ENCODE peak calls at places on chromosomes 11 and 22, in ten cellular contexts. T is HCT116; V is NCI-H1092 treated with DMSO at 0.1 percent for 48 hours; E is lower lobe of right lung; M is stimulated activated CD4-positive, alpha-beta T cell treated with anti-CD3 and anti-CD28 coated beads, Interleukin-12 subunit alpha, Interleukin-12 subunit beta, amount 100 ng/mL, for 4 hours; H is LHCN-M2; U is astrocyte of the spinal cord; I is mammary epithelial cell; C is natural killer cell treated with Interleukin-12 subunit alpha and Interleukin-12 subunit beta and Interleukin-15 and Interleukin-18, amount 100 ng/mL, for 72 hours; O is HFFc6. X is an unnamed sample.

GRCh38 chr22:45722006-45722405 is 50.4 kb downstream of the ATXN10 start:
- DNase-seq in O (no peak), H (no peak), U (no peak), T (no peak), E (no peak), M (no peak), I (no peak), C (no peak), V (no peak), X (no peak)

GRCh38 chr22:30336752-30337460 is 10.2 kb upstream of the TBC1D10A start:
- DNase-seq in M (no peak), H (no peak), O (no peak), V (no peak), E (no peak), C (no peak), I (no peak), T (no peak), U (no peak), X (no peak)

GRCh38 chr11:5151713-5152153 is 2.8 kb downstream of the OR52A1 start:
- DNase-seq in M (no peak), I (no peak), T (no peak), O (no peak), C (no peak), H (no peak), U (no peak), E (no peak), V (no peak), X (no peak)

GRCh38 chr11:100925935-100926334 is 203.7 kb downstream of the PGR start:
- DNase-seq in H (peak; percentile 74), T (peak; percentile 57), I (peak; percentile 60), E (no peak), V (no peak), C (no peak), O (peak; percentile 72), U (peak; percentile 88), M (no peak), X (peak; percentile 53)

GRCh38 chr11:65588199-65589054 is 7.2 kb downstream of the KCNK7 start:
- DNase-seq in T (no peak), U (peak; percentile 51), M (peak; percentile 62), E (peak; percentile 79), C (peak; percentile 92), H (no peak), V (peak; percentile 21), I (no peak), O (peak; percentile 46), X (peak; percentile 62)

GRCh38 chr11:1597981-1598380 is at the start of gene KRTAP5-2:
- DNase-seq in U (no peak), C (no peak), M (no peak), I (no peak), V (no peak), T (no peak), E (no peak), O (no peak), H (no peak), X (no peak)

GRCh38 chr11:34178422-34178821 is 73.0 kb downstream of the NAT10 start:
- DNase-seq in H (no peak), V (no peak), T (no peak), C (no peak), M (no peak), E (no peak), O (no peak), I (no peak), U (no peak), X (no peak)

GRCh38 chr22:24424001-24424900 is 3.1 kb upstream of the ADORA2A start:
- DNase-seq in I (no peak), V (no peak), T (no peak), E (peak; percentile 62), O (no peak), C (no peak), H (no peak), U (no peak), M (peak; percentile 49), X (peak; percentile 40)

GRCh38 chr22:46588279-46589140 is 31.7 kb upstream of the GRAMD4 start:
- DNase-seq in E (peak; percentile 51), O (no peak), U (no peak), T (no peak), I (no peak), M (no peak), V (no peak), H (no peak), C (no peak), X (no peak)

GRCh38 chr11:86620796-86621575 is 51.4 kb downstream of the ME3 start:
- DNase-seq in H (peak; percentile 63), T (no peak), U (peak; percentile 90), C (no peak), E (no peak), V (no peak), M (no peak), I (no peak), O (peak; percentile 36), X (no peak)

GRCh38 chr22:18057568-18058209 is 20.1 kb upstream of the PEX26 start:
- DNase-seq in I (peak; percentile 99), H (peak; percentile 93), T (peak; percentile 61), O (peak; percentile 94), C (no peak), M (no peak), U (peak; percentile 98), V (no peak), E (no peak), X (peak; percentile 94)

GRCh38 chr11:124970925-124971324 is 16.9 kb downstream of the CCDC15 start:
- DNase-seq in I (peak; percentile 46), H (peak; percentile 45), M (no peak), E (no peak), U (peak; percentile 35), O (peak; percentile 43), V (no peak), C (no peak), T (peak; percentile 42), X (no peak)

GRCh38 chr11:126790550-126790981 is 210.0 kb downstream of the KIRREL3 start:
- DNase-seq in V (no peak), I (peak; percentile 8), C (no peak), E (no peak), O (peak; percentile 93), T (no peak), U (peak; percentile 89), M (no peak), H (peak; percentile 79), X (peak; percentile 93)

GRCh38 chr11:35267504-35267903 is 128.5 kb downstream of the CD44 start:
- DNase-seq in H (peak; percentile 84), I (no peak), O (peak; percentile 91), U (peak; percentile 90), T (no peak), V (no peak), C (no peak), M (no peak), E (no peak), X (peak; percentile 68)

GRCh38 chr11:129383060-129383459 is 7.4 kb downstream of the BARX2 start:
- DNase-seq in I (no peak), V (no peak), H (no peak), C (no peak), T (no peak), E (no peak), M (no peak), U (no peak), O (no peak), X (no peak)

GRCh38 chr11:129143335-129143734 is 48.8 kb downstream of the ARHGAP32 start:
- DNase-seq in V (no peak), O (peak; percentile 98), H (peak; percentile 99), M (no peak), U (peak; percentile 100), E (peak; percentile 48), C (no peak), T (peak; percentile 97), I (peak; percentile 100), X (peak; percentile 98)

GRCh38 chr11:100681064-100681502 is 6.0 kb upstream of the ARHGAP42 start:
- DNase-seq in E (peak; percentile 79), I (peak; percentile 73), O (no peak), M (no peak), T (peak; percentile 80), V (peak; percentile 71), H (peak; percentile 75), U (peak; percentile 73), C (no peak), X (peak; percentile 75)

GRCh38 chr11:44453213-44453612 is 112.2 kb upstream of the CD82 start:
- DNase-seq in H (no peak), T (no peak), I (no peak), C (no peak), O (no peak), M (no peak), E (no peak), V (no peak), U (no peak), X (no peak)

GRCh38 chr11:19561011-19561410 is 151.6 kb upstream of the NAV2 start:
- DNase-seq in E (no peak), H (peak; percentile 77), I (no peak), C (no peak), T (no peak), U (peak; percentile 19), V (no peak), M (no peak), O (no peak), X (peak; percentile 18)

GRCh38 chr22:25085930-25086901 is 113.4 kb upstream of the CRYBB3 start:
- DNase-seq in E (no peak), H (peak; percentile 71), U (no peak), T (no peak), O (no peak), C (no peak), V (no peak), M (no peak), I (peak; percentile 24), X (no peak)

GRCh38 chr11:2768471-2769408 is 68.9 kb upstream of the KCNQ1OT1 start:
- DNase-seq in H (peak; percentile 74), U (peak; percentile 72), T (peak; percentile 38), I (peak; percentile 47), V (no peak), M (no peak), C (no peak), E (peak; percentile 30), O (peak; percentile 82), X (peak; percentile 88)

GRCh38 chr22:38120359-38121110 is 10.1 kb upstream of the BAIAP2L2 start:
- DNase-seq in I (no peak), O (no peak), M (no peak), C (peak; percentile 44), H (no peak), E (peak; percentile 35), T (no peak), U (no peak), V (no peak), X (no peak)

GRCh38 chr11:71294846-71295600 is 42.6 kb upstream of the SHANK2 start:
- DNase-seq in U (no peak), M (no peak), I (no peak), H (no peak), E (no peak), V (no peak), C (no peak), O (no peak), T (no peak), X (no peak)

GRCh38 chr22:43858156-43858895 is 4.0 kb downstream of the SULT4A1 start:
- DNase-seq in E (no peak), V (no peak), U (no peak), I (no peak), T (no peak), C (no peak), O (no peak), M (no peak), H (no peak), X (no peak)

GRCh38 chr11:104161751-104162450 is 2.0 kb downstream of the PDGFD start:
- DNase-seq in C (no peak), U (no peak), O (no peak), V (no peak), E (no peak), T (no peak), M (no peak), I (no peak), H (peak; percentile 4), X (no peak)

GRCh38 chr22:20647586-20648305 is 126.2 kb upstream of the SERPIND1 start:
- DNase-seq in I (no peak), M (no peak), T (no peak), O (no peak), C (no peak), E (no peak), V (no peak), H (no peak), U (no peak), X (no peak)

GRCh38 chr11:12950681-12951080 is 58.4 kb upstream of the RASSF10 start:
- DNase-seq in H (peak; percentile 41), T (no peak), U (no peak), O (no peak), V (no peak), I (no peak), E (no peak), C (no peak), M (no peak), X (no peak)

GRCh38 chr22:20156042-20156389 is 5.2 kb upstream of the CCDC188 start:
- DNase-seq in O (no peak), I (no peak), H (no peak), U (no peak), T (no peak), C (no peak), V (no peak), E (no peak), M (no peak), X (no peak)